ENCODE peak calls at places on chromosomes 2 and 18, in nine cellular contexts. Z is K562; S is left ventricle myocardium inferior; T is aorta; D is tibial artery; G is transverse colon; I is RWPE1; R is CD4-positive, CD25-positive, alpha-beta regulatory T cell; W is WERI-Rb-1. N is an unnamed sample.

GRCh38 chr2:131038258-131039100 is 54.8 kb downstream of the FAM168B start:
- DNase-seq in Z (no peak), S (no peak), T (no peak), D (no peak), G (no peak), I (no peak), R (no peak), W (no peak), N (no peak)

GRCh38 chr2:233400961-233401360 is 46.7 kb downstream of the DGKD start:
- DNase-seq in Z (no peak), S (no peak), T (no peak), D (no peak), G (no peak), I (no peak), R (no peak), W (no peak), N (no peak)

GRCh38 chr2:63696496-63696895 is 107.7 kb downstream of the MDH1 start:
- DNase-seq in Z (no peak), S (no peak), T (no peak), D (no peak), G (no peak), I (no peak), R (no peak), W (no peak), N (no peak)

GRCh38 chr2:237923507-237924163 is 43.2 kb upstream of the UBE2F start:
- DNase-seq in Z (peak), S (peak), T (peak), D (peak), G (peak), I (peak), R (peak), W (peak), N (peak)

GRCh38 chr18:35122586-35123224 is 81.5 kb downstream of the MAPRE2 start:
- DNase-seq in Z (peak), S (no peak), T (no peak), D (no peak), G (no peak), I (no peak), R (peak), W (peak), N (no peak)

GRCh38 chr2:19358242-19359020 is at the start of gene OSR1:
- DNase-seq in Z (no peak), S (peak), T (peak), D (peak), G (peak), I (peak), R (no peak), W (peak), N (peak)

GRCh38 chr2:158761626-158762025 is 33.5 kb upstream of the DAPL1 start:
- DNase-seq in Z (no peak), S (no peak), T (no peak), D (no peak), G (no peak), I (peak), R (no peak), W (no peak), N (no peak)

GRCh38 chr18:3808985-3809780 is 359.2 kb downstream of the TGIF1 start:
- DNase-seq in Z (no peak), S (no peak), T (no peak), D (no peak), G (no peak), I (no peak), R (no peak), W (no peak), N (no peak)

GRCh38 chr2:219490186-219490585 is 8.5 kb upstream of the GMPPA start:
- DNase-seq in Z (no peak), S (no peak), T (no peak), D (no peak), G (no peak), I (no peak), R (no peak), W (no peak), N (no peak)

GRCh38 chr18:30288662-30289414 is 753.7 kb downstream of the DSC3 start:
- DNase-seq in Z (no peak), S (no peak), T (no peak), D (no peak), G (no peak), I (no peak), R (no peak), W (no peak), N (no peak)

GRCh38 chr18:31274915-31275314 is 43.0 kb upstream of the DSG1 start:
- DNase-seq in Z (peak), S (peak), T (peak), D (peak), G (peak), I (peak), R (no peak), W (no peak), N (peak)

GRCh38 chr2:191038741-191039140 is 24.8 kb upstream of the STAT1 start:
- DNase-seq in Z (no peak), S (no peak), T (no peak), D (no peak), G (no peak), I (no peak), R (no peak), W (no peak), N (no peak)

GRCh38 chr2:37838541-37839167 is 86.4 kb upstream of the RMDN2 start:
- DNase-seq in Z (no peak), S (no peak), T (no peak), D (no peak), G (no peak), I (no peak), R (no peak), W (no peak), N (no peak)

GRCh38 chr2:44275915-44276279 is 617 bp downstream of the SLC3A1 start:
- DNase-seq in Z (no peak), S (no peak), T (no peak), D (no peak), G (no peak), I (peak), R (no peak), W (no peak), N (no peak)

GRCh38 chr2:62321370-62321769 is 125.5 kb downstream of the B3GNT2 start:
- DNase-seq in Z (no peak), S (no peak), T (no peak), D (no peak), G (no peak), I (no peak), R (no peak), W (no peak), N (no peak)

GRCh38 chr2:114022360-114023085 is 132.6 kb downstream of the ACTR3 start:
- DNase-seq in Z (no peak), S (no peak), T (no peak), D (no peak), G (no peak), I (peak), R (no peak), W (no peak), N (no peak)

GRCh38 chr2:159050426-159050825 is 82.0 kb downstream of the TANC1 start:
- DNase-seq in Z (no peak), S (no peak), T (no peak), D (no peak), G (no peak), I (no peak), R (no peak), W (no peak), N (no peak)

GRCh38 chr2:207162319-207162718 is 3.4 kb downstream of the KLF7 start:
- DNase-seq in Z (no peak), S (no peak), T (no peak), D (no peak), G (no peak), I (no peak), R (no peak), W (no peak), N (no peak)

GRCh38 chr2:168626096-168626495 is 170.0 kb downstream of the CERS6 start:
- DNase-seq in Z (no peak), S (no peak), T (no peak), D (peak), G (peak), I (no peak), R (no peak), W (no peak), N (no peak)

GRCh38 chr18:25274900-25275299 is 77.1 kb downstream of the ZNF521 start:
- DNase-seq in Z (no peak), S (no peak), T (no peak), D (no peak), G (no peak), I (no peak), R (no peak), W (no peak), N (no peak)
- H3K27ac ChIP-seq in Z (no peak), S (no peak), T (no peak), D (no peak), G (no peak), I (no peak), R (no peak), W (no peak), N (no peak)

GRCh38 chr2:127664065-127664894 is 11.1 kb downstream of the LIMS2 start:
- DNase-seq in Z (no peak), S (peak), T (peak), D (peak), G (peak), I (no peak), R (no peak), W (no peak), N (peak)
- H3K27ac ChIP-seq in Z (no peak), S (peak), T (no peak), D (peak), G (peak), I (no peak), R (no peak), W (no peak), N (peak)

GRCh38 chr2:43021791-43022500 is 204.5 kb downstream of the ZFP36L2 start:
- DNase-seq in Z (peak), S (no peak), T (peak), D (no peak), G (peak), I (no peak), R (no peak), W (no peak), N (no peak)

GRCh38 chr2:43019536-43020183 is 206.7 kb downstream of the ZFP36L2 start:
- DNase-seq in Z (no peak), S (no peak), T (peak), D (no peak), G (peak), I (no peak), R (no peak), W (no peak), N (no peak)

GRCh38 chr2:43020296-43020695 is 206.1 kb downstream of the ZFP36L2 start:
- DNase-seq in Z (no peak), S (no peak), T (no peak), D (no peak), G (no peak), I (no peak), R (no peak), W (no peak), N (no peak)

GRCh38 chr2:43022896-43023295 is 203.5 kb downstream of the ZFP36L2 start:
- DNase-seq in Z (no peak), S (no peak), T (no peak), D (no peak), G (no peak), I (no peak), R (no peak), W (no peak), N (no peak)

GRCh38 chr2:43020990-43021677 is 205.3 kb downstream of the ZFP36L2 start:
- DNase-seq in Z (no peak), S (no peak), T (peak), D (no peak), G (no peak), I (no peak), R (no peak), W (no peak), N (no peak)
- H3K27ac ChIP-seq in Z (no peak), S (no peak), T (no peak), D (no peak), G (peak), I (no peak), R (no peak), W (no peak), N (no peak)

DNA sequence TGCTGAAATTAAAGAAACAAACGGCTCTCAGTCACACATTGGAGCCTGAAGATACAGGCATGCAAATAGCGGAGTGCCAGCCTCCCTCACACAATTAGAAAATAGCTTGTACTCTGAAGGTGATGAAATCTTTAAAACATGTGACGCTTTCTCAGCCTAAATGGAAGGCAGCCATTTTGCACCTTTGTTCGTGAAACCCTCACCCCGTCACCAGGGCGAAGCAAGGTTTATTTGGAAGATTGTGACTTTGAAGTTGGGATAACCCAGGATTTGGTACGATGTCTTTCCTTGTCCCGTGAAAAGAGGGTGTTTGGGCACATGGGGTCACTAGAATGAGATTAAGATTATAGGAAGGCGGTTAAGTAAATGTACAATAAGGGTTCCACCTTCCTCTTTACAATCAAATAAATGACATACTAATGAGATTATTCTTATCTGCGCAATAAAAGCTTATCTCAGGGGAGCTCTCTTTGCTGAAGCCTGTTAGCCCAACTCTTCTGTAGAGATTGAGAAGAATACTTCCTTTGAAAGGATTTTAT is 4.2 kb downstream of the SH3BP4 start:
- DNase-seq in Z (no peak), S (no peak), T (no peak), D (no peak), G (no peak), I (no peak), R (no peak), W (no peak), N (no peak)
- H3K27ac ChIP-seq in Z (no peak), S (peak), T (no peak), D (no peak), G (peak), I (peak), R (no peak), W (peak), N (no peak)

GRCh38 chr2:46328316-46328715 is 31.1 kb downstream of the EPAS1 start:
- DNase-seq in Z (peak), S (no peak), T (no peak), D (no peak), G (no peak), I (no peak), R (no peak), W (no peak), N (no peak)

GRCh38 chr2:46326231-46326980 is 29.2 kb downstream of the EPAS1 start:
- DNase-seq in Z (peak), S (no peak), T (no peak), D (no peak), G (no peak), I (peak), R (no peak), W (no peak), N (no peak)

GRCh38 chr2:46329340-46329739 is 32.1 kb downstream of the EPAS1 start:
- DNase-seq in Z (no peak), S (no peak), T (no peak), D (no peak), G (no peak), I (no peak), R (no peak), W (no peak), N (no peak)

GRCh38 chr2:46325178-46325928 is 28.1 kb downstream of the EPAS1 start:
- DNase-seq in Z (peak), S (no peak), T (no peak), D (no peak), G (no peak), I (no peak), R (no peak), W (no peak), N (no peak)

DNA sequence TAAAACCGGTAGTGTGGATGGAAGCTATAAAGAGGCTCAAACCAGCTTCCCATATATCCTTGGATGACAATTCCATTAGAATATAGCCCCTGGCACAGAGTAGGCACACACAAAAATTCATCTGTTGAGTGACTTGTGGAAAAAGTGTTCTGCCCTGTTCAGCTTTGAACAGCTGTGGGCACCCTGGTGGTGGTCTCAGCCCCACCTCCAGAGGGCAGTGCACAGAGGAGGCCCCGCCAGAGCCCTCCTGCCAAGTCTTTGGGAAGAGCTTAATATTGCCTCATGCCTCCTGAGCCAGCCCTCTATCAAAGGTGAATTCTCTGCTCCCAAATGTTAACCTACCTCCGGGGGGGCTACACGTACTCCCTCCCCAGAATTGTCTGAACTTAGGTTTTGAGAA is 30.4 kb downstream of the EPAS1 start:
- DNase-seq in Z (no peak), S (no peak), T (no peak), D (no peak), G (no peak), I (no peak), R (no peak), W (no peak), N (no peak)
- H3K27ac ChIP-seq in Z (no peak), S (peak), T (no peak), D (peak), G (no peak), I (peak), R (no peak), W (no peak), N (no peak)

GRCh38 chr2:152508446-152508845 is 173.5 kb downstream of the FMNL2 start:
- DNase-seq in Z (no peak), S (no peak), T (no peak), D (no peak), G (no peak), I (no peak), R (no peak), W (no peak), N (no peak)
- H3K27ac ChIP-seq in Z (no peak), S (no peak), T (no peak), D (no peak), G (no peak), I (no peak), R (no peak), W (no peak), N (no peak)

GRCh38 chr2:9484533-9484932 is 10.2 kb downstream of the IAH1 start:
- DNase-seq in Z (no peak), S (no peak), T (no peak), D (no peak), G (no peak), I (no peak), R (no peak), W (peak), N (no peak)
- H3K27ac ChIP-seq in Z (no peak), S (no peak), T (no peak), D (no peak), G (no peak), I (peak), R (no peak), W (peak), N (no peak)

DNA sequence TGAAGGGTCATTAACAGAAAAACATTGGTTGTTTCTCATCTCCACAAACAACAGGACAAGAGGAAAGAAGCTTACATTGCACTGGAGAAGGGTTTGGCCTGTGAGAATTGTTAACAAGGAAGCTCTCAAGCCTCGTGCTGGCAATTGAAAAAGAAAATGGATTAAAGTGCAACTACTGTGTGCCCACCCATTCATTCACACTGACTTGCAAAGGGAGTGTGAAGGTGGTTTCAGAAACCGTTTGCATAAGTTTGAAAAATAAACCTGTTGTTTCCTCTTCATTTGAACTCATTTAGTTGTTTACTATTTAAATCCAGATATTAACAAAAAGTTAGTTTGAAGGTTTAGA is 68.6 kb upstream of the CD28 start:
- DNase-seq in Z (no peak), S (no peak), T (no peak), D (no peak), G (no peak), I (no peak), R (no peak), W (no peak), N (no peak)
- H3K27ac ChIP-seq in Z (no peak), S (peak), T (no peak), D (no peak), G (peak), I (no peak), R (no peak), W (no peak), N (peak)

GRCh38 chr18:42268793-42269192 is 313.8 kb downstream of the PIK3C3 start:
- DNase-seq in Z (no peak), S (no peak), T (no peak), D (no peak), G (no peak), I (no peak), R (no peak), W (peak), N (no peak)

GRCh38 chr18:42271656-42272355 is 316.8 kb downstream of the PIK3C3 start:
- DNase-seq in Z (no peak), S (no peak), T (no peak), D (no peak), G (no peak), I (no peak), R (no peak), W (no peak), N (no peak)

GRCh38 chr18:42275949-42276730 is 321.1 kb downstream of the PIK3C3 start:
- DNase-seq in Z (no peak), S (no peak), T (no peak), D (no peak), G (peak), I (no peak), R (no peak), W (no peak), N (no peak)

GRCh38 chr18:42275138-42275535 is 320.1 kb downstream of the PIK3C3 start:
- DNase-seq in Z (no peak), S (no peak), T (no peak), D (no peak), G (no peak), I (no peak), R (no peak), W (no peak), N (no peak)

GRCh38 chr18:42274488-42275137 is 319.6 kb downstream of the PIK3C3 start:
- DNase-seq in Z (no peak), S (no peak), T (no peak), D (no peak), G (no peak), I (no peak), R (no peak), W (peak), N (no peak)
- H3K27ac ChIP-seq in Z (no peak), S (no peak), T (no peak), D (no peak), G (no peak), I (no peak), R (no peak), W (peak), N (no peak)